ENCODE peak calls at places on chromosomes 4 and X, in five cellular contexts. L, Y, V, Z and B are unnamed samples. For H3K4me1, H3K9me3 and H3K36me3, the result is how much of the 10 kb centered on the place peaks cover.

GRCh38 chr4:110848787-110849186 is 225.9 kb upstream of the PITX2 start:
- DNase-seq in L (no peak), Y (no peak), V (no peak), Z (no peak), B (no peak)

GRCh38 chrX:36431819-36432218 is 512.3 kb downstream of the CFAP47 start:
- DNase-seq in L (peak), Y (no peak), V (peak), Z (no peak), B (no peak)

GRCh38 chrX:30888526-30889146 is 418 bp downstream of the TAB3 start:
- DNase-seq in L (peak), Y (peak), V (peak), Z (no peak), B (peak)

GRCh38 chrX:28628101-28628500 is 40.9 kb downstream of the IL1RAPL1 start:
- DNase-seq in L (peak), Y (no peak), V (no peak), Z (no peak), B (no peak)

GRCh38 chrX:145923376-145923775 is 105.7 kb downstream of the SLITRK2 start:
- DNase-seq in L (no peak), Y (no peak), V (no peak), Z (no peak), B (no peak)

GRCh38 chrX:123860983-123861382 is 1.1 kb downstream of the XIAP start:
- DNase-seq in L (peak), Y (no peak), V (peak), Z (peak), B (peak)

GRCh38 chrX:17567173-17567572 is 170.1 kb upstream of the SCML1 start:
- DNase-seq in L (no peak), Y (peak), V (peak), Z (no peak), B (no peak)

GRCh38 chrX:149829751-149830191 is 48.0 kb downstream of the MAGEA9 start:
- DNase-seq in L (peak), Y (no peak), V (peak), Z (no peak), B (no peak)

GRCh38 chr4:41939016-41939623 is 3.9 kb downstream of the TMEM33 start:
- DNase-seq in L (peak), Y (no peak), V (peak), Z (no peak), B (no peak)

GRCh38 chrX:44770111-44770510 is 73.7 kb upstream of the DUSP21 start:
- DNase-seq in L (no peak), Y (no peak), V (peak), Z (no peak), B (no peak)

GRCh38 chr4:14532436-14532835 is 469.8 kb upstream of the CPEB2 start:
- DNase-seq in L (no peak), Y (no peak), V (no peak), Z (no peak), B (no peak)

GRCh38 chr4:780730-781492 is 45.0 kb downstream of the CPLX1 start:
- DNase-seq in L (peak), Y (no peak), V (peak), Z (no peak), B (peak)

GRCh38 chrX:133989993-133990392 is 4.6 kb upstream of the GPC3 start:
- DNase-seq in L (no peak), Y (no peak), V (no peak), Z (no peak), B (no peak)

GRCh38 chr4:159290321-159291030 is 187.6 kb downstream of the RAPGEF2 start:
- DNase-seq in L (no peak), Y (no peak), V (peak), Z (no peak), B (no peak)

GRCh38 chrX:12798601-12799000 is 7.4 kb downstream of the PRPS2 start:
- DNase-seq in L (peak), Y (no peak), V (no peak), Z (no peak), B (no peak)

GRCh38 chrX:133638285-133638684 is 223.0 kb upstream of the GPC4 start:
- DNase-seq in L (no peak), Y (no peak), V (no peak), Z (no peak), B (no peak)

GRCh38 chrX:3142259-3143042 is 101.2 kb downstream of the ARSF start:
- DNase-seq in L (no peak), Y (no peak), V (no peak), Z (peak), B (no peak)

GRCh38 chr4:153342751-153343552 is 1.5 kb upstream of the MND1 start:
- DNase-seq in L (no peak), Y (no peak), V (no peak), Z (peak), B (no peak)
- H3K4me1 ChIP-seq in L (under half), Y (under half), V (under half), Z (half or more), B (under half)

DNA sequence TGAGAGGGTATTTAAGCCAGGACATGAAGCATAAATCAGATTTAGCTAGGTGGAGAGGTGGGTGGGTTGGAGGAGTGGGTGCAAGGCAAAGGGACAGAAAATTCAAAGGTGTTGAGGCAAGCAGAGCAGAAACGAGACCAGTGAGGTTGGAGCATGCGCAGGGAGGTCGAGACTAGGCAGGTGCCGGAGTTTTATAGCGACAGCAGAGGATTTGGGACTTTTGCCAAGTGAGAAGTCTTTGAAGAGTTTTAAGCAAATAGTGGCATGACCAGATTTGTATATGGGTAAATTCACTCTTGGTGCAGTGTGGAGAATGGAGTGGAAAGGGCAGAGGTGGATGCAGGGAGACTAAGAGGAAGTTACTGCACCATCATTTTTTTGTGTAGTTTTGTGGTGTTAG is 107.0 kb upstream of the TLR2 start:
- DNase-seq in L (no peak), Y (no peak), V (no peak), Z (no peak), B (no peak)
- H3K9me3 ChIP-seq in L (under half), Y (under half), V (under half), Z (under half), B (under half)

GRCh38 chr4:145093638-145094037 is 4.4 kb downstream of the ANAPC10 start:
- DNase-seq in L (no peak), Y (no peak), V (peak), Z (no peak), B (no peak)

GRCh38 chr4:145090370-145090769 is 7.6 kb downstream of the ANAPC10 start:
- DNase-seq in L (no peak), Y (no peak), V (no peak), Z (no peak), B (no peak)
- H3K36me3 ChIP-seq in L (half or more), Y (half or more), V (under half), Z (half or more), B (under half)

DNA sequence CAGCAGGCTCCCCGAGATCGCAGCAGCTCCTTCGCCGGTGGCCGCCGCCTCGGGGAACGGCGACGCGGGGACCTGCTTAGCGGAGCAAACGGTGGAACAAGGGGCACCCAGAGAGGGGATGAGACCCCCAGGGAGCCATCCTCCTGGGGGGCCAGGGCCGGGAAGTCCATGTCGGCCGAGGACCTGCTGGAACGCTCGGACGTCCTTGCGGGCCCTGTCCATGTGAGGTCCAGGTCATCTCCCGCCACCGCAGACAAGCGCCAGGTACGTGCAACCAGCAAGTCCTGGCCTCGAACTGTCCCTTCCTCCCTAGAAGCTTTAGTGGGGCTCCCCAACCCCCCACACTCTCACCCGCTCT is 156.3 kb downstream of the SOWAHB start:
- DNase-seq in L (no peak), Y (no peak), V (no peak), Z (no peak), B (no peak)
- H3K4me1 ChIP-seq in L (under half), Y (under half), V (half or more), Z (under half), B (under half)

DNA sequence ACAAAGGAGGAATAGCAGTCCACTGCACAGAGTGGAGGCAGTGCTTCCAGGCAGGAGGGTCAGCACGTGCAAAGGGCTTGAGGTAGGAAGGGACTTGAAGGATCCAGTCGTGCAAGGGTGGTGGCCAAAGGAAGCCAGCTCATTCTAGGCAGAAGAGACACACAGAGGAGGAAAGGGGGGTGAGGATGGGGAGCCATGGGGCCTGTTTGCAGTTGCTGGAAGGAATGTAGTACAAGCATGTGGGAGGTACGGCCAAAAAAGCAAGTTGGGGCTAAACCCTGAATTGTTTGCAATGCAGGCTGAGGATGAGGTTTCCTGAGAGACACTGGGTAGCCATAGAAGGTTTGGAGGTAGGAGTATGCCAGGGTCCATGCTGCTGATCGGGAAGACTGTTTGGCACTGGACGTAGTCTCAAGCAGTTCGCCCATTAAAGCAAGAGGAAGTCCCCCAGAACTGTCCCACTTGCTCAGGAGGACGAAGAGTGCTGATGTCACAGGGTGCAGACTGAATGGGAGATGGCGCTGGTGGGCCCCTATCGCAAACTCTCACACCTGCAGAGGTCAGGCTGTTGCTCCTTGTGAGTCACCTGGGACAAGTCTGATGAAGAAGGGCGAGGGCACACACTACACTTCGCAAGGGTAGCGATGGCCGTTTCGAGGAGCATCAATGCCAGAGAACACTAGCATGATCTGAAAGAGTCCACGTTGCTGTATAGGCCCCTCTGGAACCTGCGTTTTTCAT is 9.1 kb upstream of the MAN2B2 start:
- DNase-seq in L (no peak), Y (no peak), V (no peak), Z (no peak), B (no peak)
- H3K9me3 ChIP-seq in L (under half), Y (under half), V (under half), Z (under half), B (under half)